ENCODE peak calls at places on chromosomes 11 and 22, in four cellular contexts. K, E, P and H are unnamed samples.

GRCh38 chr22:29377979-29378378 is 10.4 kb downstream of the AP1B1 start:
- DNase-seq in P (no peak), E (no peak), K (no peak), H (no peak)

GRCh38 chr11:20070459-20070858 is 89.8 kb downstream of the DBX1 start:
- DNase-seq in E (no peak), K (no peak), P (no peak), H (no peak)

GRCh38 chr11:2797181-2797711 is 88.3 kb downstream of the CDKN1C start:
- DNase-seq in K (peak), P (no peak), E (peak), H (no peak)

GRCh38 chr11:113991170-113991569 is 16.3 kb downstream of the HTR3A start:
- DNase-seq in E (no peak), P (peak), K (no peak), H (no peak)

GRCh38 chr22:25508161-25508560 is 56.3 kb upstream of the GRK3 start:
- DNase-seq in E (no peak), P (no peak), K (no peak), H (no peak)

GRCh38 chr22:23219787-23220484 is 39.6 kb downstream of the BCR start:
- DNase-seq in E (peak), P (peak), K (no peak), H (no peak)

GRCh38 chr11:48263416-48263911 is at the start of gene OR4X1:
- DNase-seq in E (no peak), P (no peak), K (no peak), H (no peak)

GRCh38 chr11:108148549-108148948 is 27.2 kb downstream of the ACAT1 start:
- DNase-seq in K (no peak), P (no peak), E (no peak), H (no peak)

GRCh38 chr11:13337986-13338436 is 60.4 kb downstream of the BMAL1 start:
- DNase-seq in P (no peak), E (no peak), K (no peak), H (no peak)

GRCh38 chr22:31683181-31684105 is 21.4 kb upstream of the PISD start:
- DNase-seq in E (peak), K (no peak), P (no peak), H (no peak)

GRCh38 chr11:120293038-120293800 is 31.9 kb upstream of the TLCD5 start:
- DNase-seq in P (no peak), K (no peak), E (no peak), H (no peak)

GRCh38 chr22:23539135-23539838 is 40.8 kb downstream of the IGLL1 start:
- DNase-seq in K (peak), P (peak), E (no peak), H (peak)

DNA sequence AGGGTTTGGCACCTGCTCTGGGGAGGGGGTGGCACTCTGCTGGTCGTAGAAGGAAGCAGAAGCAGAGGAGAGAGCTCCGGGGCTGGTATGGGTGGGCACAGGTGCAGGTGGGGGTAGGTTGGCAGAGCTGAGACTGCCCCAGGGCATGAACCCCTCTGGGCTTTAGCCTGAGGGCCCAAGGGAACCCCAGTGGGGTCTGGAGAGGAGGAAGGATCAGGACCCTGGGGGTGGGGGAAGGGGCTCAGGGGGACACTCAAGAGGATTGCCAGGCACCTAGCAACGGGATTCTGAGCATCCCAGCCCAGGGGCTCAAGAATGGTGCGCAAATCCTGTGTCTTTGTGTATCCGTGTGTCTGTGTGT is 6.3 kb downstream of the ALDH3B2 start:
- DNase-seq in E (peak), K (no peak), P (no peak), H (no peak)
- TF ChIP-seq CTCF in E (no peak), K (no peak), P (no peak), H (no peak)

GRCh38 chr11:6455070-6455469 is 14.3 kb upstream of the HPX start:
- DNase-seq in P (no peak), K (no peak), E (no peak), H (no peak)
- TF ChIP-seq CTCF in P (no peak), K (no peak), E (no peak), H (no peak)

DNA sequence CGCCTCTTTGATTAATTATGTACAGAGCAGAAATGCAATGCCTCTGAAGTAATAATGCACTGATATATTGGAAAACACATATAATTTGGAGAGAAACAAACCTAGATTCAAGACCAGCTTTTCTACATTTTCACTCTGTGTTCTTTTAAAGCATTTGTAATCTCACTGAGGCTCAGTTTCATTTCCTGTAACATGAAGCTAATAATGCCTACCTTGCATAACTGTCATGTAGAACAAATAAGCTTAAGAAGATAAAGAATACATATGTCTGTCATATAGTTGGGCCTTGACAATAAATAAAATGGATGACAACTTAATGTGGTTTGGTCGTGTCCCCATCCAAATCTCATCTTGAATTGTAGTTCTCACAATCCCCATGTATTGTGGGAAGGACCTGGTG is 35.3 kb upstream of the FIBIN start:
- DNase-seq in E (no peak), K (no peak), P (no peak), H (no peak)
- TF ChIP-seq CTCF in E (no peak), K (no peak), P (no peak), H (no peak)

DNA sequence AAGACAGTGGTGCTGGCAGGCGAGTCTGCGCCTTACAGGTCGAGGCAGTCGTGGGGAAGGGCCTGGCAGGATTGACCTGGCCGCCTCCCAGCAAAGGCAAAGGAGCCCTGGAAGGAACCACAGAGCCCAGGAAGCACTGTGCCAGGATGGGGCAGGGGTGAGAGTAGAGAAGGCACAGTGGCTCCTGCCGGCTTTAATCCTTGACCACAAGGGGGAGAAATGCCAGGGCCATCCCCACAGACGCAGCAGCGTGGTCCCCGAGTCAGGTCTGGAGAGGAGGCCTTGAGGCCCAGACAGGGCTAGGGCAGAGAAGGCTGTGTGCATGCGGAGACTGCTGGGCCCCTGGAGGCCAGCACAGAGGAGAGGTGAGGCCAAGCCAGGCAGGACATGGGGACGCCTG is 9.9 kb upstream of the NDUFS8 start:
- DNase-seq in E (no peak), P (no peak), K (no peak), H (no peak)
- TF ChIP-seq CTCF in E (peak), P (no peak), K (peak), H (peak)

GRCh38 chr11:66313321-66314185 is 3.3 kb downstream of the CD248 start:
- DNase-seq in K (no peak), E (no peak), P (peak), H (no peak)

GRCh38 chr11:66312549-66313320 is 4.1 kb downstream of the CD248 start:
- DNase-seq in K (peak), E (peak), P (peak), H (peak)

GRCh38 chr11:66311965-66312548 is 4.8 kb downstream of the CD248 start:
- DNase-seq in P (peak), K (peak), E (no peak), H (peak)

GRCh38 chr11:66310324-66310723 is 6.5 kb downstream of the CD248 start:
- DNase-seq in K (no peak), E (no peak), P (no peak), H (no peak)

GRCh38 chr11:66311470-66311964 is 5.3 kb downstream of the CD248 start:
- DNase-seq in P (no peak), K (no peak), E (no peak), H (no peak)
- TF ChIP-seq CTCF in P (peak), K (no peak), E (no peak), H (no peak)